ENCODE peak calls at places on chromosomes 7 and 10, in seven cellular contexts. One of them, this sample, is unnamed.

GRCh38 chr7:121369462-121369861 is 26.6 kb downstream of the FAM3C start:
- DNase-seq in SK-N-SH: no peak
- DNase-seq in HCT116: no peak
- DNase-seq in neural progenitor cell: no peak
- DNase-seq in hepatocyte: peak
- DNase-seq in MM.1S: peak
- DNase-seq in GM23338: no peak
- DNase-seq in this sample: no peak

GRCh38 chr10:76647276-76647675 is 990.3 kb downstream of the KCNMA1 start:
- DNase-seq in HCT116: no peak
- DNase-seq in GM23338: no peak
- DNase-seq in SK-N-SH: no peak
- DNase-seq in MM.1S: no peak
- DNase-seq in neural progenitor cell: no peak
- DNase-seq in hepatocyte: no peak
- DNase-seq in this sample: no peak

GRCh38 chr7:2157473-2158279 is 75.1 kb downstream of the MAD1L1 start:
- DNase-seq in neural progenitor cell: peak
- DNase-seq in SK-N-SH: no peak
- DNase-seq in hepatocyte: peak
- DNase-seq in MM.1S: no peak
- DNase-seq in GM23338: no peak
- DNase-seq in HCT116: no peak
- DNase-seq in this sample: peak

GRCh38 chr7:129224251-129225205 is at the start of gene AHCYL2:
- DNase-seq in hepatocyte: peak
- DNase-seq in GM23338: peak
- DNase-seq in neural progenitor cell: peak
- DNase-seq in MM.1S: peak
- DNase-seq in SK-N-SH: peak
- DNase-seq in HCT116: peak
- DNase-seq in this sample: peak

GRCh38 chr10:103507235-103508191 is 14.0 kb downstream of the NEURL1 start:
- DNase-seq in neural progenitor cell: no peak
- DNase-seq in GM23338: no peak
- DNase-seq in hepatocyte: peak
- DNase-seq in HCT116: no peak
- DNase-seq in MM.1S: peak
- DNase-seq in SK-N-SH: peak
- DNase-seq in this sample: peak

GRCh38 chr7:6478186-6478585 is 30.4 kb upstream of the DAGLB start:
- DNase-seq in GM23338: no peak
- DNase-seq in MM.1S: no peak
- DNase-seq in SK-N-SH: no peak
- DNase-seq in hepatocyte: no peak
- DNase-seq in HCT116: no peak
- DNase-seq in neural progenitor cell: no peak
- DNase-seq in this sample: peak

GRCh38 chr7:26060713-26061339 is 91.2 kb upstream of the NFE2L3 start:
- DNase-seq in GM23338: no peak
- DNase-seq in HCT116: no peak
- DNase-seq in neural progenitor cell: no peak
- DNase-seq in SK-N-SH: no peak
- DNase-seq in MM.1S: no peak
- DNase-seq in hepatocyte: no peak
- DNase-seq in this sample: no peak

GRCh38 chr7:73606801-73607691 is 17.3 kb downstream of the MLXIPL start:
- DNase-seq in hepatocyte: peak
- DNase-seq in SK-N-SH: peak
- DNase-seq in MM.1S: peak
- DNase-seq in HCT116: no peak
- DNase-seq in GM23338: peak
- DNase-seq in neural progenitor cell: peak
- DNase-seq in this sample: peak

GRCh38 chr7:106219170-106219569 is 65.6 kb downstream of the NAMPT start:
- DNase-seq in GM23338: no peak
- DNase-seq in MM.1S: no peak
- DNase-seq in HCT116: no peak
- DNase-seq in SK-N-SH: no peak
- DNase-seq in hepatocyte: no peak
- DNase-seq in neural progenitor cell: no peak
- DNase-seq in this sample: no peak

GRCh38 chr7:87513735-87514319 is 38.3 kb upstream of the ABCB4 start:
- DNase-seq in neural progenitor cell: peak
- DNase-seq in SK-N-SH: no peak
- DNase-seq in MM.1S: no peak
- DNase-seq in hepatocyte: no peak
- DNase-seq in HCT116: no peak
- DNase-seq in GM23338: no peak
- DNase-seq in this sample: no peak

GRCh38 chr7:26813426-26813825 is 51.0 kb downstream of the SKAP2 start:
- DNase-seq in MM.1S: no peak
- DNase-seq in HCT116: no peak
- DNase-seq in hepatocyte: no peak
- DNase-seq in GM23338: no peak
- DNase-seq in neural progenitor cell: no peak
- DNase-seq in SK-N-SH: no peak
- DNase-seq in this sample: no peak

GRCh38 chr10:21927601-21928000 is 75.9 kb downstream of the DNAJC1 start:
- DNase-seq in neural progenitor cell: no peak
- DNase-seq in GM23338: no peak
- DNase-seq in HCT116: no peak
- DNase-seq in SK-N-SH: no peak
- DNase-seq in MM.1S: no peak
- DNase-seq in hepatocyte: no peak
- DNase-seq in this sample: no peak

GRCh38 chr7:9100289-9100688 is 666.9 kb downstream of the NXPH1 start:
- DNase-seq in SK-N-SH: no peak
- DNase-seq in hepatocyte: no peak
- DNase-seq in neural progenitor cell: no peak
- DNase-seq in GM23338: no peak
- DNase-seq in MM.1S: no peak
- DNase-seq in HCT116: no peak
- DNase-seq in this sample: no peak

GRCh38 chr10:72792288-72792687 is 100.3 kb downstream of the MCU start:
- DNase-seq in HCT116: no peak
- DNase-seq in GM23338: peak
- DNase-seq in hepatocyte: no peak
- DNase-seq in neural progenitor cell: no peak
- DNase-seq in SK-N-SH: no peak
- DNase-seq in MM.1S: no peak
- DNase-seq in this sample: no peak

GRCh38 chr10:123139165-123139520 is 3.4 kb downstream of the HMX3 start:
- DNase-seq in SK-N-SH: no peak
- DNase-seq in GM23338: no peak
- DNase-seq in hepatocyte: no peak
- DNase-seq in MM.1S: no peak
- DNase-seq in HCT116: no peak
- DNase-seq in neural progenitor cell: no peak
- DNase-seq in this sample: no peak

GRCh38 chr7:3120513-3120912 is 76.8 kb upstream of the CARD11 start:
- DNase-seq in neural progenitor cell: no peak
- DNase-seq in GM23338: no peak
- DNase-seq in MM.1S: peak
- DNase-seq in SK-N-SH: no peak
- DNase-seq in HCT116: no peak
- DNase-seq in hepatocyte: no peak
- DNase-seq in this sample: peak

GRCh38 chr7:137245890-137246289 is 97.6 kb downstream of the PTN start:
- DNase-seq in HCT116: no peak
- DNase-seq in SK-N-SH: no peak
- DNase-seq in neural progenitor cell: no peak
- DNase-seq in GM23338: no peak
- DNase-seq in MM.1S: no peak
- DNase-seq in hepatocyte: no peak
- DNase-seq in this sample: no peak

GRCh38 chr7:71131256-71131752 is 640 bp upstream of the GALNT17 start:
- DNase-seq in HCT116: no peak
- DNase-seq in MM.1S: peak
- DNase-seq in neural progenitor cell: peak
- DNase-seq in SK-N-SH: peak
- DNase-seq in hepatocyte: peak
- DNase-seq in GM23338: peak
- DNase-seq in this sample: no peak

GRCh38 chr7:78473011-78473410 is 674.4 kb downstream of the PHTF2 start:
- DNase-seq in hepatocyte: no peak
- DNase-seq in SK-N-SH: no peak
- DNase-seq in neural progenitor cell: no peak
- DNase-seq in HCT116: no peak
- DNase-seq in MM.1S: no peak
- DNase-seq in GM23338: no peak
- DNase-seq in this sample: no peak

GRCh38 chr10:120278069-120278468 is 179.0 kb upstream of the PLPP4 start:
- DNase-seq in SK-N-SH: no peak
- DNase-seq in neural progenitor cell: no peak
- DNase-seq in hepatocyte: no peak
- DNase-seq in GM23338: peak
- DNase-seq in HCT116: no peak
- DNase-seq in MM.1S: no peak
- DNase-seq in this sample: no peak

GRCh38 chr7:2242541-2243482 is 786 bp downstream of the NUDT1 start:
- DNase-seq in SK-N-SH: no peak
- DNase-seq in HCT116: no peak
- DNase-seq in neural progenitor cell: peak
- DNase-seq in MM.1S: peak
- DNase-seq in hepatocyte: no peak
- DNase-seq in GM23338: peak
- DNase-seq in this sample: peak

GRCh38 chr10:132232553-132232949 is 45.8 kb downstream of the DPYSL4 start:
- DNase-seq in HCT116: no peak
- DNase-seq in hepatocyte: no peak
- DNase-seq in MM.1S: no peak
- DNase-seq in SK-N-SH: no peak
- DNase-seq in neural progenitor cell: no peak
- DNase-seq in GM23338: no peak
- DNase-seq in this sample: peak

GRCh38 chr10:72072639-72073038 is 15.7 kb downstream of the SPOCK2 start:
- DNase-seq in GM23338: no peak
- DNase-seq in MM.1S: no peak
- DNase-seq in HCT116: no peak
- DNase-seq in hepatocyte: no peak
- DNase-seq in neural progenitor cell: no peak
- DNase-seq in SK-N-SH: no peak
- DNase-seq in this sample: no peak

GRCh38 chr7:31055501-31055900 is 3.4 kb downstream of the ADCYAP1R1 start:
- DNase-seq in SK-N-SH: no peak
- DNase-seq in hepatocyte: no peak
- DNase-seq in neural progenitor cell: no peak
- DNase-seq in MM.1S: no peak
- DNase-seq in GM23338: no peak
- DNase-seq in HCT116: no peak
- DNase-seq in this sample: no peak

GRCh38 chr7:93461350-93461749 is 113.2 kb downstream of the CALCR start:
- DNase-seq in neural progenitor cell: peak
- DNase-seq in SK-N-SH: no peak
- DNase-seq in GM23338: peak
- DNase-seq in HCT116: no peak
- DNase-seq in hepatocyte: no peak
- DNase-seq in MM.1S: no peak
- DNase-seq in this sample: no peak

GRCh38 chr10:118013078-118013568 is 33.6 kb downstream of the RAB11FIP2 start:
- DNase-seq in SK-N-SH: no peak
- DNase-seq in MM.1S: peak
- DNase-seq in hepatocyte: no peak
- DNase-seq in HCT116: no peak
- DNase-seq in GM23338: no peak
- DNase-seq in neural progenitor cell: peak
- DNase-seq in this sample: no peak

GRCh38 chr10:398954-399353 is 263.7 kb downstream of the ZMYND11 start:
- DNase-seq in GM23338: no peak
- DNase-seq in HCT116: no peak
- DNase-seq in hepatocyte: no peak
- DNase-seq in neural progenitor cell: no peak
- DNase-seq in MM.1S: no peak
- DNase-seq in SK-N-SH: no peak
- DNase-seq in this sample: no peak
- TF ChIP-seq EZH2phosphoT487 in GM23338: no peak
- TF ChIP-seq EZH2phosphoT487 in HCT116: no peak
- TF ChIP-seq EZH2phosphoT487 in hepatocyte: no peak
- TF ChIP-seq EZH2phosphoT487 in neural progenitor cell: no peak
- TF ChIP-seq EZH2phosphoT487 in MM.1S: no peak
- TF ChIP-seq EZH2phosphoT487 in SK-N-SH: no peak
- TF ChIP-seq EZH2phosphoT487 in this sample: no peak

GRCh38 chr10:124387078-124387874 is 31.4 kb downstream of the OAT start:
- DNase-seq in hepatocyte: no peak
- DNase-seq in GM23338: peak
- DNase-seq in HCT116: no peak
- DNase-seq in neural progenitor cell: no peak
- DNase-seq in SK-N-SH: peak
- DNase-seq in MM.1S: no peak
- DNase-seq in this sample: peak

GRCh38 chr10:124386186-124387077 is 32.3 kb downstream of the OAT start:
- DNase-seq in SK-N-SH: peak
- DNase-seq in hepatocyte: no peak
- DNase-seq in GM23338: peak
- DNase-seq in HCT116: no peak
- DNase-seq in neural progenitor cell: peak
- DNase-seq in MM.1S: no peak
- DNase-seq in this sample: no peak

GRCh38 chr10:124384591-124385190 is 34.0 kb downstream of the OAT start:
- DNase-seq in GM23338: no peak
- DNase-seq in hepatocyte: no peak
- DNase-seq in neural progenitor cell: no peak
- DNase-seq in HCT116: no peak
- DNase-seq in MM.1S: no peak
- DNase-seq in SK-N-SH: peak
- DNase-seq in this sample: no peak

GRCh38 chr10:124384142-124384541 is 34.6 kb downstream of the OAT start:
- DNase-seq in SK-N-SH: peak
- DNase-seq in HCT116: no peak
- DNase-seq in GM23338: no peak
- DNase-seq in MM.1S: no peak
- DNase-seq in hepatocyte: no peak
- DNase-seq in neural progenitor cell: no peak
- DNase-seq in this sample: no peak

GRCh38 chr10:124385627-124386185 is 33.0 kb downstream of the OAT start:
- DNase-seq in GM23338: no peak
- DNase-seq in hepatocyte: no peak
- DNase-seq in MM.1S: no peak
- DNase-seq in HCT116: no peak
- DNase-seq in SK-N-SH: peak
- DNase-seq in neural progenitor cell: peak
- DNase-seq in this sample: no peak
- TF ChIP-seq CTCF in GM23338: no peak
- TF ChIP-seq CTCF in hepatocyte: no peak
- TF ChIP-seq CTCF in MM.1S: no peak
- TF ChIP-seq CTCF in HCT116: no peak
- TF ChIP-seq CTCF in SK-N-SH: no peak
- TF ChIP-seq CTCF in neural progenitor cell: no peak
- TF ChIP-seq CTCF in this sample: no peak

GRCh38 chr7:155570171-155570958 is 24.0 kb upstream of the CNPY1 start:
- DNase-seq in MM.1S: no peak
- DNase-seq in SK-N-SH: no peak
- DNase-seq in HCT116: no peak
- DNase-seq in neural progenitor cell: no peak
- DNase-seq in GM23338: no peak
- DNase-seq in hepatocyte: no peak
- DNase-seq in this sample: no peak
- H3K4me2 ChIP-seq in MM.1S: no peak
- H3K4me2 ChIP-seq in SK-N-SH: no peak
- H3K4me2 ChIP-seq in HCT116: no peak
- H3K4me2 ChIP-seq in neural progenitor cell: no peak
- H3K4me2 ChIP-seq in GM23338: no peak
- H3K4me2 ChIP-seq in hepatocyte: no peak
- H3K4me2 ChIP-seq in this sample: no peak

GRCh38 chr10:94038024-94038423 is 44.3 kb downstream of the PLCE1 start:
- DNase-seq in GM23338: peak
- DNase-seq in hepatocyte: no peak
- DNase-seq in MM.1S: no peak
- DNase-seq in SK-N-SH: no peak
- DNase-seq in HCT116: no peak
- DNase-seq in neural progenitor cell: peak
- DNase-seq in this sample: no peak
- TF ChIP-seq EZH2phosphoT487 in GM23338: no peak
- TF ChIP-seq EZH2phosphoT487 in hepatocyte: no peak
- TF ChIP-seq EZH2phosphoT487 in MM.1S: no peak
- TF ChIP-seq EZH2phosphoT487 in SK-N-SH: no peak
- TF ChIP-seq EZH2phosphoT487 in HCT116: no peak
- TF ChIP-seq EZH2phosphoT487 in neural progenitor cell: no peak
- TF ChIP-seq EZH2phosphoT487 in this sample: no peak